ENCODE peak calls at places on chromosomes 13 and 19, in four cellular contexts. R is IMR-90, Z is neural progenitor cell, W is GM23248. N is an unnamed sample.
A peak's percentile ranks its signal among the peaks of the same experiment; 100 is the strongest.

GRCh38 chr19:35715981-35716734 is 1.6 kb upstream of the KMT2B start:
- DNase-seq in R (peak; percentile 30), Z (peak; percentile 17), W (peak; percentile 71), N (no peak)

GRCh38 chr19:15222738-15223648 is 9.3 kb downstream of the EPHX3 start:
- DNase-seq in R (peak; percentile 95), Z (peak; percentile 100), W (peak; percentile 99), N (peak; percentile 89)

GRCh38 chr13:52929826-52930225 is 81.4 kb upstream of the PCDH8 start:
- DNase-seq in R (no peak), Z (no peak), W (no peak), N (no peak)

GRCh38 chr19:30070198-30070969 is 128.3 kb downstream of the URI1 start:
- DNase-seq in R (no peak), Z (peak; percentile 95), W (no peak), N (no peak)

GRCh38 chr19:33440682-33441081 is 67.2 kb downstream of the CEBPG start:
- DNase-seq in R (no peak), Z (no peak), W (no peak), N (no peak)

GRCh38 chr19:56176881-56177280 is 1.1 kb downstream of the GALP start:
- DNase-seq in R (no peak), Z (no peak), W (no peak), N (no peak)

GRCh38 chr19:3458595-3459284 is 21.6 kb downstream of the SMIM24 start:
- DNase-seq in R (peak; percentile 25), Z (peak; percentile 66), W (peak; percentile 70), N (no peak)

GRCh38 chr13:28273919-28274318 is 135.6 kb downstream of the PAN3 start:
- DNase-seq in R (peak; percentile 3), Z (peak; percentile 6), W (peak; percentile 4), N (no peak)

GRCh38 chr19:48644839-48645651 is 942 bp downstream of the CA11 start:
- DNase-seq in R (peak; percentile 65), Z (peak; percentile 90), W (peak; percentile 81), N (peak; percentile 52)

GRCh38 chr13:23552171-23552570 is 18.0 kb upstream of the TNFRSF19 start:
- DNase-seq in R (no peak), Z (no peak), W (no peak), N (no peak)

DNA sequence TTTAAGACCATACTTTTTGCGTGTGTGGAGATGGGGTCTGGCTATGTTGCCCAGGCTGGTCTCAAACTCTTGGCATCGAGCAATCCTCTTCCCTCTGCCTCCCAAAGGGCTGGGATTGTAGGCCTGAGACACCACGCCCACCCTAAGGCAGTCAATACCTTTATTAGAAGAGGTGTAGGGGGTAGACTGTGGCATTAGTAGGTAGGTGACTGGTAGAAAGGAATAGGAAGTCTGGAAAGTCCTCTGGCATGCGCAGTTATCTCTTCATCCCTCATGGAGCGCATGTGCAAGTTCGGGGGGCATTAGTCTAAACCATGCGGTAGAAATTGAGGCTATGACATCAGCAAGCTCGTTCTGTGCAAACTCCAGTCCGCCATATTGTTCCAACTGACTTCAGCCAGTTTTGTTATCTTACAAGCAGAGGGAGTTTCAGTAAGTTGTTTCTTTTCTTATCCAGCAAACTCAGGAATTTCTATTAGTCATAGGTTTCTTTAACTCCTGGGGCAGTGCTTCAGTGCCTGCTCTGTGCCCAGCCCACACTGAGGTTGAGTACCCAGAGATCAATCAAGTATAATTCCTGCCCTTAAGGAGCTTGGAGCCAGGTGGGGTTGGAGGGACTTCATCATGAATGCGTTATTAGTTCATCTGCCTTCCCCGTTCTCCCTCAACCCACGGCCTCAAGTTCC is 7.3 kb upstream of the RANBP3 start:
- DNase-seq in R (peak; percentile 61), Z (no peak), W (peak; percentile 67), N (peak; percentile 18)
- H3K27ac ChIP-seq in R (peak overlapping the region; percentile 12), Z (no peak overlapping the region), W (peak overlapping the region; percentile 27), N (no peak overlapping the region)

GRCh38 chr19:2340496-2341246 is 12.2 kb downstream of the SPPL2B start:
- DNase-seq in R (no peak), Z (no peak), W (no peak), N (no peak)
- H4K20me1 ChIP-seq in R (peaks cover 12% of the 10 kb centered on the region), Z (peaks cover 28% of the 10 kb centered on the region), W (no peaks in the 10 kb centered on the region), N (no peaks in the 10 kb centered on the region)

DNA sequence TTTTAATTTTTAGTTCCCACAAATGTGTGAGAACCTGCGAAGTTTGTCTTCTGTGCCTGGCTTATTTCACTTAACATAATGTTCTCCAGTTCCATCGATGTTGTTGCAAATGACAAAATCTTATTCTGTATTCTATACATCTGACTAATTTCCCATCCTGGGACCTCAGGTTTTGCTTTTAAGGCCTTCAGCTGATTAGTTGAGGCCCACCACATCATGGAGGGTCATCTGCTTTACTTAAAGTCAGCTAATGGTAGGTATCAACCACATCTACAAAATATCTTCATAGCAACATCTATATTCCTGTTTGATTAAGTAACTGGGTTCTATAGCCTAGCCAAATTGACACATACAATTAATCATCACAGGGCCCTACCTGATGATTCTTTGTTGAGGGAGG is 534.0 kb downstream of the EFNB2 start:
- DNase-seq in R (no peak), Z (no peak), W (no peak), N (no peak)
- H3K27ac ChIP-seq in R (no peak overlapping the region), Z (no peak overlapping the region), W (no peak overlapping the region), N (no peak overlapping the region)

DNA sequence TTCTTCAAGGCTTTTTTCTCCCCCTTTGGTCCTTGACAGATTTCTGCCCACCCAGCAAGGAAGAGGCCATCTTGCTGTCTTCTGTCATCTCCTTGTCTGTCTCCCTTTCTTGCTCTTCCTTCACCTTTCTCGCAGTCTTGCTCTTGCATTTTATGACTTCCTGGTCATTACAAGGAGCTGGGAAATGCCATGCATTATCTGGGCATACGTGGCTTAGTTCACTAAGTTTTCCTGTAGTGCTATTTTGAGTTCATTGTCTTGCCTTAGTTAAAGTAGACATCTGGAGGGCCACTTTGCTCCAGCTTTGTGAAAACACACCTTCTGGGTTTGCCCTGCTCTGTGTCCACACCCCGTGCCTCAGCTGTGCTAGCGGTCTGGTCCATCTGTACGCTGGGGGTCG is 59.3 kb downstream of the ARHGEF7 start:
- DNase-seq in R (no peak), Z (no peak), W (no peak), N (no peak)
- H4K20me1 ChIP-seq in R (peaks cover 92% of the 10 kb centered on the region), Z (peaks cover 92% of the 10 kb centered on the region), W (peaks cover 7% of the 10 kb centered on the region), N (peaks cover 37% of the 10 kb centered on the region)

GRCh38 chr13:60351816-60352215 is 45.2 kb upstream of the TDRD3 start:
- DNase-seq in R (no peak), Z (no peak), W (peak; percentile 9), N (no peak)

GRCh38 chr13:60343978-60344377 is 53.0 kb upstream of the TDRD3 start:
- DNase-seq in R (no peak), Z (no peak), W (no peak), N (no peak)

GRCh38 chr13:60348097-60348496 is 48.9 kb upstream of the TDRD3 start:
- DNase-seq in R (no peak), Z (no peak), W (no peak), N (no peak)

GRCh38 chr13:60351326-60351725 is 45.7 kb upstream of the TDRD3 start:
- DNase-seq in R (peak; percentile 47), Z (no peak), W (peak; percentile 49), N (peak; percentile 55)

GRCh38 chr13:60347174-60347573 is 49.8 kb upstream of the TDRD3 start:
- DNase-seq in R (no peak), Z (no peak), W (no peak), N (no peak)
- H3K27ac ChIP-seq in R (no peak overlapping the region), Z (no peak overlapping the region), W (no peak overlapping the region), N (no peak overlapping the region)

GRCh38 chr19:1943661-1944087 is 2.7 kb downstream of the CSNK1G2 start:
- DNase-seq in R (no peak), Z (no peak), W (no peak), N (no peak)

GRCh38 chr19:1944088-1944915 is 3.3 kb downstream of the CSNK1G2 start:
- DNase-seq in R (no peak), Z (no peak), W (peak; percentile 19), N (no peak)

GRCh38 chr19:1942934-1943555 is 2.1 kb downstream of the CSNK1G2 start:
- DNase-seq in R (no peak), Z (peak; percentile 47), W (peak; percentile 29), N (no peak)

GRCh38 chr19:1941146-1942077 is at the start of gene CSNK1G2:
- DNase-seq in R (no peak), Z (no peak), W (peak; percentile 37), N (no peak)

GRCh38 chr19:1942078-1942933 is 1.3 kb downstream of the CSNK1G2 start:
- DNase-seq in R (peak; percentile 67), Z (peak; percentile 94), W (peak; percentile 82), N (peak; percentile 61)
- H4K20me1 ChIP-seq in R (peaks cover 49% of the 10 kb centered on the region), Z (peaks cover 53% of the 10 kb centered on the region), W (no peaks in the 10 kb centered on the region), N (peaks cover 33% of the 10 kb centered on the region)

GRCh38 chr19:1238373-1239303 is 833 bp upstream of the CBARP start:
- DNase-seq in R (no peak), Z (no peak), W (no peak), N (no peak)
- H3K27ac ChIP-seq in R (peak overlapping the region; percentile 34), Z (no peak overlapping the region), W (no peak overlapping the region), N (no peak overlapping the region)

GRCh38 chr19:10158485-10158884 is 36.3 kb downstream of the DNMT1 start:
- DNase-seq in R (no peak), Z (no peak), W (no peak), N (no peak)
- H4K20me1 ChIP-seq in R (no peaks in the 10 kb centered on the region), Z (no peaks in the 10 kb centered on the region), W (no peaks in the 10 kb centered on the region), N (no peaks in the 10 kb centered on the region)

DNA sequence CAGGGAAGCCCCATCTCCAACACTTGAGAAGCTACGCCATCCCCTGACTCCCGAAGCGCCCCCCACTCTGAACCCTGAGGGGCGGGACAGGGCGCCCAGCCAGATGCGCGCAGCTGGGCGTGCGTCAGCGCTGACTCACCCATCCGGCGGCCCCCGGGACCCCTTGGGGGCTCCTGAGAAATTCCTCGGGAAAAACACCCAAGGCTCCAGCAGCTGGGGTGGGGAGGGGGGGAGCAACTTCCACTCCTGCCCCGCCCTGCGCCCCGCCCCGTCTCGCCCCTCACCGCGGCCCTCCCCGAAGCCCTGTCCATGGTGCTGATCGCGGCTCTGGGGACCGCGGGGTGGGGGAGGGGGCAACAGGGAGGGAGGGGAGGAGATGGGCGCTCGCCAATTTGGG is 1.0 kb downstream of the COL5A3 start:
- DNase-seq in R (peak; percentile 92), Z (peak; percentile 89), W (peak; percentile 84), N (no peak)
- H3K27ac ChIP-seq in R (peak overlapping the region; percentile 23), Z (no peak overlapping the region), W (peak overlapping the region; percentile 79), N (no peak overlapping the region)